ENCODE peak calls at places on chromosomes 1 and 21, in eight cellular contexts. F is NAMALWA; A is T-helper 2 cell; J is cardiac septum; G is naive thymus-derived CD8-positive, alpha-beta T cell; D is activated CD4-positive, alpha-beta T cell treated with anti-CD3 and anti-CD28 coated beads, Interleukin-2, amount 50 U/mL, for 4 hours; B is adrenal gland; X is left ventricle myocardium inferior. R is an unnamed sample.

GRCh38 chr1:7174561-7174960 is 389.3 kb downstream of the CAMTA1 start:
- DNase-seq in F (no peak), A (no peak), J (no peak), G (no peak), D (no peak), B (peak; percentile 28), X (no peak), R (no peak)

GRCh38 chr21:34133802-34134201 is 60.4 kb downstream of the MRPS6 start:
- DNase-seq in F (no peak), A (no peak), J (no peak), G (no peak), D (no peak), B (no peak), X (no peak), R (no peak)

GRCh38 chr1:204093421-204093717 is 20.5 kb downstream of the SOX13 start:
- DNase-seq in F (no peak), A (no peak), J (no peak), G (no peak), D (no peak), B (no peak), X (no peak), R (no peak)

GRCh38 chr1:171817511-171818265 is 23.6 kb upstream of the DNM3 start:
- DNase-seq in F (no peak), A (no peak), J (no peak), G (no peak), D (no peak), B (peak; percentile 88), X (no peak), R (peak; percentile 65)

GRCh38 chr1:21059021-21059420 is 117.7 kb downstream of the EIF4G3 start:
- DNase-seq in F (no peak), A (no peak), J (no peak), G (no peak), D (no peak), B (no peak), X (no peak), R (no peak)

GRCh38 chr21:43866233-43866632 is 1.2 kb downstream of the AGPAT3 start:
- DNase-seq in F (peak; percentile 61), A (no peak), J (peak; percentile 76), G (no peak), D (peak; percentile 17), B (peak; percentile 79), X (peak; percentile 65), R (peak; percentile 55)

GRCh38 chr1:9838946-9839345 is 15.2 kb upstream of the CLSTN1 start:
- DNase-seq in F (no peak), A (no peak), J (no peak), G (no peak), D (no peak), B (no peak), X (no peak), R (no peak)

GRCh38 chr21:42818328-42818749 is 61.0 kb downstream of the WDR4 start:
- DNase-seq in F (peak; percentile 67), A (peak; percentile 40), J (peak; percentile 86), G (peak; percentile 84), D (peak; percentile 69), B (peak; percentile 89), X (peak; percentile 63), R (no peak)

GRCh38 chr1:192527950-192528349 is 47.6 kb upstream of the RGS1 start:
- DNase-seq in F (no peak), A (no peak), J (no peak), G (no peak), D (no peak), B (no peak), X (no peak), R (no peak)

GRCh38 chr21:23130308-23130707 is 2132.1 kb downstream of the NCAM2 start:
- DNase-seq in F (no peak), A (no peak), J (no peak), G (no peak), D (no peak), B (no peak), X (no peak), R (no peak)

GRCh38 chr1:29876902-29877301 is 640.6 kb downstream of the PTPRU start:
- DNase-seq in F (peak; percentile 45), A (no peak), J (peak; percentile 68), G (no peak), D (no peak), B (no peak), X (no peak), R (no peak)

GRCh38 chr1:209674957-209675566 is at the start of gene G0S2:
- DNase-seq in F (no peak), A (no peak), J (peak; percentile 95), G (no peak), D (no peak), B (peak; percentile 94), X (peak; percentile 86), R (no peak)

GRCh38 chr1:233295775-233296322 is 324 bp upstream of the PCNX2 start:
- DNase-seq in F (no peak), A (no peak), J (no peak), G (no peak), D (peak; percentile 59), B (no peak), X (peak; percentile 25), R (no peak)

GRCh38 chr1:117836069-117836468 is 93.4 kb downstream of the GDAP2 start:
- DNase-seq in F (no peak), A (no peak), J (no peak), G (no peak), D (no peak), B (no peak), X (no peak), R (no peak)

GRCh38 chr21:44271558-44271957 is 9.9 kb upstream of the DNMT3L start:
- DNase-seq in F (no peak), A (no peak), J (no peak), G (no peak), D (no peak), B (no peak), X (no peak), R (no peak)

GRCh38 chr21:45499201-45499750 is 43.0 kb downstream of the SLC19A1 start:
- DNase-seq in F (no peak), A (no peak), J (no peak), G (peak; percentile 36), D (no peak), B (no peak), X (peak; percentile 13), R (no peak)

GRCh38 chr1:22031214-22031962 is 21.1 kb upstream of the CDC42 start:
- DNase-seq in F (no peak), A (no peak), J (no peak), G (no peak), D (peak; percentile 41), B (peak; percentile 67), X (no peak), R (no peak)

GRCh38 chr1:81848880-81849500 is 48.3 kb downstream of the ADGRL2 start:
- DNase-seq in F (no peak), A (no peak), J (no peak), G (no peak), D (no peak), B (no peak), X (no peak), R (no peak)

GRCh38 chr1:150530491-150531159 is 15.1 kb downstream of the FALEC start:
- DNase-seq in F (no peak), A (no peak), J (no peak), G (no peak), D (no peak), B (no peak), X (no peak), R (no peak)

GRCh38 chr1:115838805-115839705 is 1.9 kb downstream of the NHLH2 start:
- DNase-seq in F (no peak), A (no peak), J (no peak), G (no peak), D (no peak), B (no peak), X (no peak), R (no peak)

GRCh38 chr1:156437465-156437864 is 63.1 kb downstream of the MEF2D start:
- DNase-seq in F (no peak), A (no peak), J (no peak), G (no peak), D (no peak), B (no peak), X (no peak), R (no peak)

GRCh38 chr1:226809785-226810571 is 60.4 kb upstream of the PSEN2 start:
- DNase-seq in F (no peak), A (no peak), J (peak; percentile 31), G (no peak), D (no peak), B (no peak), X (no peak), R (no peak)

GRCh38 chr1:30730351-30731108 is 7.1 kb upstream of the MATN1 start:
- DNase-seq in F (peak; percentile 77), A (no peak), J (no peak), G (no peak), D (no peak), B (no peak), X (no peak), R (no peak)

GRCh38 chr1:168498159-168498609 is 45.6 kb downstream of the XCL2 start:
- DNase-seq in F (no peak), A (no peak), J (no peak), G (no peak), D (no peak), B (no peak), X (no peak), R (no peak)

GRCh38 chr1:225653463-225654276 is 747 bp upstream of the ENAH start:
- DNase-seq in F (peak; percentile 30), A (no peak), J (peak; percentile 85), G (no peak), D (no peak), B (peak; percentile 87), X (peak; percentile 66), R (peak; percentile 35)

GRCh38 chr1:43293171-43293570 is 7.6 kb upstream of the TIE1 start:
- DNase-seq in F (no peak), A (no peak), J (no peak), G (no peak), D (no peak), B (no peak), X (no peak), R (no peak)

GRCh38 chr1:221203224-221204054 is 324.2 kb downstream of the HLX start:
- DNase-seq in F (peak; percentile 84), A (peak; percentile 26), J (peak; percentile 89), G (peak; percentile 78), D (peak; percentile 41), B (peak; percentile 86), X (peak; percentile 76), R (peak; percentile 27)

GRCh38 chr1:24925082-24925779 is 4.8 kb downstream of the RUNX3 start:
- DNase-seq in F (no peak), A (peak; percentile 86), J (no peak), G (peak; percentile 89), D (peak; percentile 84), B (no peak), X (no peak), R (no peak)

GRCh38 chr1:172826096-172826741 is 167.3 kb downstream of the FASLG start:
- DNase-seq in F (peak; percentile 48), A (no peak), J (no peak), G (no peak), D (no peak), B (peak; percentile 71), X (no peak), R (peak; percentile 11)

GRCh38 chr1:87334351-87335174 is 5.9 kb downstream of the LMO4 start:
- DNase-seq in F (peak; percentile 58), A (no peak), J (no peak), G (no peak), D (no peak), B (no peak), X (no peak), R (no peak)

GRCh38 chr1:156704930-156705320 is 458 bp downstream of the CRABP2 start:
- DNase-seq in F (no peak), A (no peak), J (no peak), G (no peak), D (peak; percentile 34), B (peak; percentile 82), X (peak; percentile 29), R (peak; percentile 71)

GRCh38 chr1:157700305-157700704 is 264 bp downstream of the FCRL3 start:
- DNase-seq in F (no peak), A (no peak), J (no peak), G (no peak), D (no peak), B (no peak), X (no peak), R (no peak)

GRCh38 chr1:921011-921837 is 2.5 kb upstream of the SAMD11 start:
- DNase-seq in F (peak; percentile 87), A (no peak), J (no peak), G (no peak), D (no peak), B (no peak), X (peak; percentile 70), R (no peak)

GRCh38 chr1:102365074-102365473 is 368.3 kb upstream of the OLFM3 start:
- DNase-seq in F (no peak), A (no peak), J (no peak), G (no peak), D (no peak), B (no peak), X (no peak), R (no peak)